ENCODE peak calls at places on chromosome 16, in nine cellular contexts. H, N, J, U, P, Y, K, R and T are unnamed samples.

GRCh38 chr16:1642148-1642547 is 30.0 kb downstream of the CRAMP1 start:
- DNase-seq in U (no peak), N (no peak), K (no peak), R (no peak), P (no peak), H (no peak), J (no peak), Y (no peak), T (no peak)

GRCh38 chr16:4733747-4734062 is 366 bp downstream of the ANKS3 start:
- DNase-seq in K (no peak), Y (peak; percentile 12), H (peak; percentile 29), N (no peak), P (no peak), R (no peak), J (no peak), U (no peak), T (no peak)

GRCh38 chr16:52383640-52384292 is 163.2 kb downstream of the TOX3 start:
- DNase-seq in N (no peak), P (no peak), J (no peak), U (no peak), Y (no peak), R (peak; percentile 9), H (no peak), K (no peak), T (no peak)

GRCh38 chr16:84832488-84833141 is 12.8 kb downstream of the CRISPLD2 start:
- DNase-seq in N (no peak), R (peak; percentile 99), H (peak; percentile 54), U (no peak), J (no peak), P (peak; percentile 100), Y (peak; percentile 38), K (peak; percentile 96), T (peak; percentile 100)

GRCh38 chr16:82756283-82756599 is 129.5 kb downstream of the CDH13 start:
- DNase-seq in N (no peak), Y (no peak), H (no peak), P (peak; percentile 1), K (no peak), R (peak; percentile 36), J (no peak), U (no peak), T (no peak)

GRCh38 chr16:64925166-64925565 is 196.7 kb downstream of the CDH11 start:
- DNase-seq in P (no peak), H (peak; percentile 6), U (no peak), N (no peak), J (no peak), R (peak; percentile 29), Y (no peak), K (no peak), T (peak; percentile 43)

GRCh38 chr16:64346080-64346479 is 775.8 kb downstream of the CDH11 start:
- DNase-seq in J (no peak), H (no peak), N (no peak), Y (no peak), R (no peak), P (no peak), U (no peak), K (no peak), T (no peak)

GRCh38 chr16:72317378-72317777 is 145.4 kb upstream of the PMFBP1 start:
- DNase-seq in J (no peak), R (peak; percentile 80), U (no peak), K (no peak), P (no peak), N (no peak), Y (no peak), H (no peak), T (peak; percentile 87)

GRCh38 chr16:69253796-69254426 is 57.2 kb upstream of the VPS4A start:
- DNase-seq in R (peak; percentile 31), U (no peak), K (no peak), P (no peak), Y (peak; percentile 47), J (no peak), H (no peak), N (no peak), T (peak; percentile 61)

DNA sequence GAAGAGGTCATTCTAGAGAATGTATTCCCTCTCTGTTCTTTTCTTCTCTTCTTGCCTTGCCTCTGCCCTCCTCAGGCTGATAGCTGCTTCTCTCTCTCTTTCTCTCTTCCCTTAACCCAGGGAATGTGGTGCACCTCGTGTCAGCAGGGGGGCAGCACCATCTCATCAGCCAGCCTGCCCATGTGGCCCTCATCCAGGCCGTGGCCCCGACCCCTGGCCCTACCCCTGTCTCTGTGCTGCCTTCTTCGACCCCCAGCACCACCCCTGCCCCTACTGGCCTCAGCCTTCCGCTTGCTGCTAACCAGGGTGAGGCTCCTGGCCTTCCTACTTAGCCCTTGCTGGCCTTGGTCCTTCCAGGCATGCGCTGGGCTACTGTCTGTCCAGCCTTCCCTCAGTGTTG is 23.5 kb downstream of the SRCAP start:
- DNase-seq in U (no peak), N (no peak), K (no peak), R (no peak), H (no peak), J (no peak), P (no peak), Y (no peak), T (no peak)
- TF ChIP-seq CTCF in U (peak; percentile 29), N (no peak), K (no peak), R (no peak), H (no peak), J (no peak), P (no peak), Y (no peak), T (no peak)

DNA sequence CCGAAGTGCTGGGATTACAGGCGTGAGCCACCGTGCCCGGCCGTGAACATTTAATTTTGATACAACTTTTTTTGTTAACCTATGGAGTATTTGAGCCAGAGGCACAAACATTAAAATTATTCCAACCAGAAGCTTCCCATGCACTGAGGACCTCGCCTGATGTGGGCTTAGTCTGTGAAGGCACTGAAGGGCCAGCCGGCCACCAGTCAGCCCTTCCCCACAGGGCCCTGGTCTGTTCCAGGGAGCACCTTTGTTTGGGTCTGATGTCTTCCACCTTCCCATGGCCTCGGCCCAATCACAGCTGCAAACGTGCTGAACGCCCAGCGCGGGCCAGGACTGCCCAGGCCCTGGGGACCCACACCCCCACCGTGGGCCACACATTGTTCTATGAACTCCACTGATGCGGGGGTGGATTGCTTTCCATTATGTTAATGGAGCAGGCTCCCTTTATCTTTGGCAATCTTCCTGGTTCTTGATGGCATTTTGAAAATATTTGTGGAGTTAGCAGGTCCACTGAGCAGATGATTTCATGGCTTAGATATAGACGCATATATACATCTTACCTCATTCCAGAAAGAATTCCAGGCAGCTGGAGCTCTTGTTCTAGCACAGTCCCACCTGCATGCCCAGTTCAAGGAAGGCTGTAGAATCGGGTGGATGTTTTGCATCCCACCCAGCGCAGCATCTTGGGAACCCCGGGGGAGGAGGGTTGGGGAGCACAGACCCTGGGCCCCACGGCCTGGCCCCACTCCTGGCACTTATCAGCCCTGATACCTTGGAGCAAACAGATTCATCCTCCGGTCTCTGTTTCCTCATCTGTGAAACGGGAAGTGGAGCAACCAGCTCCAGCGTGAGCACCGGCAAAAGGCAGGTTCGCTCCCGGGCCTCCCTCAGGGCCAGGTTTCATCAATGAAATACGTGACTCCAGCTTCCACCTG is 14.5 kb downstream of the SPIRE2 start:
- DNase-seq in K (no peak), P (peak; percentile 29), J (no peak), Y (no peak), N (no peak), H (no peak), R (peak; percentile 27), U (no peak), T (peak; percentile 76)
- H3K4me3 ChIP-seq in K (no peak overlapping the region), P (no peak overlapping the region), J (no peak overlapping the region), Y (no peak overlapping the region), N (no peak overlapping the region), H (no peak overlapping the region), R (no peak overlapping the region), U (no peak overlapping the region), T (no peak overlapping the region)

DNA sequence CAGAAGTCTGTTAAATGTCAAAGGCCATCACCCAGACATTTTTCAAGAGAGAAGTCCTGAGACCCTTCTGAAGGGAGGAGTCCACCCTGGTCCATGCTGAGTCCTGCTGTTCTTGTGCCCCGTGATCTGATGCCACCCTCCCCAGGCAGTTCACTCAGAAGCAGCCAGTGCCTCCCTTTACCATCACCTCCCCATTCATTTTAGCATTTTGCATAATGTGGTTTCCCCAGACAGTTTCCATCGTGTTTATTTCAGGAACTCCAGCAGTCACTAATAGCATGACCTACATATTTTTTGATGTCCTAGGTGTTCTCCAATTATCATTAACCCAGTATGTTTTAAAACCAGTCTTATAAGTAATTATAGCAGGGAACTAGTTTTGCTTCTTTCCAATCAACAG is 353.0 kb upstream of the CDH5 start:
- DNase-seq in Y (no peak), J (no peak), N (no peak), R (no peak), U (no peak), H (no peak), K (no peak), P (no peak), T (no peak)
- TF ChIP-seq CTCF in Y (no peak), J (no peak), N (no peak), R (no peak), U (no peak), H (no peak), K (no peak), P (no peak), T (no peak)

DNA sequence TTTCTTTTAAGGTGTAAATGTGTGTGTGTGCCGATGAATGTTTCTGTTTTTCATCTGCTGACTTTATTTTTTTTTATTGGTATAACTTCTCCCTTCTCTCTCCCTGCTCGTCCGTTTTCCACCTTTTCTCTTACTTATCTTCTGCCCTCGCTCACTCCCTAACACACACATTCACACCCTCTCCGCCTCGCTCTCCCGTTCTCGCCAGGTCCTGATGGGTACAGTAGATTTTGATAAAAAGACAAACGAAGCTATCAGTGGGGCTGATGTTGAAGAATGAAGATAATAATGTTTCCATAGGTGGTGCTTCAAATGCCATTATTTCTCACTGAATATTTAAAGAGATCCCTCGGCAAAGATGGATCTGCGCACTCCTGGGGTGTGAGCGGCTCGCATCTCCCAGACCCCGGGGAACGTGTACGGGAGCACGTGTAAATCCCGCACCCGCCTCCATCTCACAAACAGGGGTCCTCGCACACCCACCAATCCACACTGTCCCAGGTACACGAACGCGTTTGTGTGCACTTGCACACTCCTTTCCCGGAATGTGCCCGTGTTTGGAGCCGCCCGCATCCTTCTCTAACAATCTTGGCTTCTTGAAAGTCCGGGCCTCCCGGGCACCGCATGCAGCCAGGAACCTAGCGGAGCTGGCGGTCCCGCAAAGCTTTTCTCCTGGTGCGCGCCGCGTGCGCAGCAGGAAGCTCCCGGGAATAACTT is 2.4 kb upstream of the SALL1 start:
- DNase-seq in R (no peak), U (peak; percentile 83), J (no peak), P (no peak), Y (no peak), N (no peak), H (no peak), K (peak; percentile 46), T (no peak)
- H3K4me3 ChIP-seq in R (peak overlapping the region; percentile 68), U (peak overlapping the region; percentile 99), J (no peak overlapping the region), P (peak overlapping the region; percentile 82), Y (no peak overlapping the region), N (no peak overlapping the region), H (no peak overlapping the region), K (peak overlapping the region; percentile 62), T (peak overlapping the region; percentile 85)